ENCODE peak calls at places on chromosomes 1 and 21, in eight cellular contexts. One of them, this sample, is unnamed.

GRCh38 chr1:218250492-218250891 is 34.6 kb upstream of the RRP15 start:
- DNase-seq in left lung: no peak
- DNase-seq in omental fat pad: no peak
- DNase-seq in cardiac fibroblast: peak; percentile 32
- DNase-seq in B cell: no peak
- DNase-seq in brain microvascular endothelial cell: no peak
- DNase-seq in CD4-positive, alpha-beta T cell: no peak
- DNase-seq in heart right ventricle: no peak
- DNase-seq in this sample: no peak

GRCh38 chr1:951364-951763 is 7.7 kb downstream of the NOC2L start:
- DNase-seq in left lung: no peak
- DNase-seq in omental fat pad: no peak
- DNase-seq in cardiac fibroblast: no peak
- DNase-seq in B cell: no peak
- DNase-seq in brain microvascular endothelial cell: no peak
- DNase-seq in CD4-positive, alpha-beta T cell: no peak
- DNase-seq in heart right ventricle: no peak
- DNase-seq in this sample: no peak

GRCh38 chr1:109931189-109931672 is 20.6 kb downstream of the CSF1 start:
- DNase-seq in left lung: peak; percentile 77
- DNase-seq in omental fat pad: peak; percentile 25
- DNase-seq in cardiac fibroblast: peak; percentile 86
- DNase-seq in B cell: no peak
- DNase-seq in brain microvascular endothelial cell: peak; percentile 77
- DNase-seq in CD4-positive, alpha-beta T cell: no peak
- DNase-seq in heart right ventricle: peak; percentile 88
- DNase-seq in this sample: peak; percentile 81

GRCh38 chr1:159339517-159339916 is 37.4 kb downstream of the FCER1A start:
- DNase-seq in left lung: no peak
- DNase-seq in omental fat pad: no peak
- DNase-seq in cardiac fibroblast: peak; percentile 52
- DNase-seq in B cell: no peak
- DNase-seq in brain microvascular endothelial cell: no peak
- DNase-seq in CD4-positive, alpha-beta T cell: no peak
- DNase-seq in heart right ventricle: no peak
- DNase-seq in this sample: no peak

GRCh38 chr21:34705032-34705431 is 36.2 kb downstream of the CLIC6 start:
- DNase-seq in left lung: no peak
- DNase-seq in omental fat pad: no peak
- DNase-seq in cardiac fibroblast: no peak
- DNase-seq in B cell: no peak
- DNase-seq in brain microvascular endothelial cell: no peak
- DNase-seq in CD4-positive, alpha-beta T cell: no peak
- DNase-seq in heart right ventricle: no peak
- DNase-seq in this sample: no peak

GRCh38 chr1:186792870-186793581 is 35.7 kb upstream of the PLA2G4A start:
- DNase-seq in left lung: no peak
- DNase-seq in omental fat pad: no peak
- DNase-seq in cardiac fibroblast: peak; percentile 83
- DNase-seq in B cell: no peak
- DNase-seq in brain microvascular endothelial cell: peak; percentile 76
- DNase-seq in CD4-positive, alpha-beta T cell: no peak
- DNase-seq in heart right ventricle: no peak
- DNase-seq in this sample: no peak

GRCh38 chr1:106254748-106255147 is 801.7 kb upstream of the PRMT6 start:
- DNase-seq in left lung: no peak
- DNase-seq in omental fat pad: no peak
- DNase-seq in cardiac fibroblast: peak; percentile 1
- DNase-seq in B cell: no peak
- DNase-seq in brain microvascular endothelial cell: no peak
- DNase-seq in CD4-positive, alpha-beta T cell: no peak
- DNase-seq in heart right ventricle: no peak
- DNase-seq in this sample: no peak

GRCh38 chr1:171355727-171356126 is 41.7 kb downstream of the FMO4 start:
- DNase-seq in left lung: no peak
- DNase-seq in omental fat pad: no peak
- DNase-seq in cardiac fibroblast: no peak
- DNase-seq in B cell: no peak
- DNase-seq in brain microvascular endothelial cell: no peak
- DNase-seq in CD4-positive, alpha-beta T cell: no peak
- DNase-seq in heart right ventricle: no peak
- DNase-seq in this sample: no peak

GRCh38 chr1:87765686-87766085 is 437.0 kb downstream of the LMO4 start:
- DNase-seq in left lung: no peak
- DNase-seq in omental fat pad: no peak
- DNase-seq in cardiac fibroblast: peak; percentile 85
- DNase-seq in B cell: no peak
- DNase-seq in brain microvascular endothelial cell: no peak
- DNase-seq in CD4-positive, alpha-beta T cell: no peak
- DNase-seq in heart right ventricle: no peak
- DNase-seq in this sample: no peak

GRCh38 chr1:236841341-236841740 is 46.2 kb downstream of the MTR start:
- DNase-seq in left lung: no peak
- DNase-seq in omental fat pad: no peak
- DNase-seq in cardiac fibroblast: no peak
- DNase-seq in B cell: no peak
- DNase-seq in brain microvascular endothelial cell: no peak
- DNase-seq in CD4-positive, alpha-beta T cell: no peak
- DNase-seq in heart right ventricle: no peak
- DNase-seq in this sample: no peak

GRCh38 chr1:188386161-188386560 is 1557.4 kb downstream of the PLA2G4A start:
- DNase-seq in left lung: no peak
- DNase-seq in omental fat pad: no peak
- DNase-seq in cardiac fibroblast: no peak
- DNase-seq in B cell: no peak
- DNase-seq in brain microvascular endothelial cell: no peak
- DNase-seq in CD4-positive, alpha-beta T cell: no peak
- DNase-seq in heart right ventricle: no peak
- DNase-seq in this sample: no peak

GRCh38 chr1:172268237-172268636 is 152.2 kb upstream of the C1orf105 start:
- DNase-seq in left lung: no peak
- DNase-seq in omental fat pad: no peak
- DNase-seq in cardiac fibroblast: no peak
- DNase-seq in B cell: no peak
- DNase-seq in brain microvascular endothelial cell: no peak
- DNase-seq in CD4-positive, alpha-beta T cell: no peak
- DNase-seq in heart right ventricle: no peak
- DNase-seq in this sample: no peak

GRCh38 chr1:31932491-31933316 is 5.5 kb downstream of the PTP4A2 start:
- DNase-seq in left lung: no peak
- DNase-seq in omental fat pad: no peak
- DNase-seq in cardiac fibroblast: peak; percentile 43
- DNase-seq in B cell: no peak
- DNase-seq in brain microvascular endothelial cell: no peak
- DNase-seq in CD4-positive, alpha-beta T cell: no peak
- DNase-seq in heart right ventricle: no peak
- DNase-seq in this sample: no peak

GRCh38 chr1:115432061-115432460 is 94.0 kb upstream of the NGF start:
- DNase-seq in left lung: peak; percentile 49
- DNase-seq in omental fat pad: no peak
- DNase-seq in cardiac fibroblast: peak; percentile 56
- DNase-seq in B cell: no peak
- DNase-seq in brain microvascular endothelial cell: peak; percentile 27
- DNase-seq in CD4-positive, alpha-beta T cell: no peak
- DNase-seq in heart right ventricle: no peak
- DNase-seq in this sample: no peak

GRCh38 chr1:86913399-86913895 is 479 bp downstream of the SELENOF start:
- DNase-seq in left lung: no peak
- DNase-seq in omental fat pad: no peak
- DNase-seq in cardiac fibroblast: peak; percentile 57
- DNase-seq in B cell: peak; percentile 59
- DNase-seq in brain microvascular endothelial cell: peak; percentile 25
- DNase-seq in CD4-positive, alpha-beta T cell: peak; percentile 3
- DNase-seq in heart right ventricle: no peak
- DNase-seq in this sample: no peak

GRCh38 chr1:38559180-38559874 is 300.2 kb downstream of the RRAGC start:
- DNase-seq in left lung: peak; percentile 65
- DNase-seq in omental fat pad: no peak
- DNase-seq in cardiac fibroblast: no peak
- DNase-seq in B cell: peak; percentile 83
- DNase-seq in brain microvascular endothelial cell: no peak
- DNase-seq in CD4-positive, alpha-beta T cell: peak; percentile 75
- DNase-seq in heart right ventricle: no peak
- DNase-seq in this sample: no peak

GRCh38 chr1:108561731-108562326 is 1.9 kb downstream of the EEIG2 start:
- DNase-seq in left lung: peak; percentile 83
- DNase-seq in omental fat pad: no peak
- DNase-seq in cardiac fibroblast: peak; percentile 21
- DNase-seq in B cell: peak; percentile 89
- DNase-seq in brain microvascular endothelial cell: no peak
- DNase-seq in CD4-positive, alpha-beta T cell: peak; percentile 80
- DNase-seq in heart right ventricle: peak; percentile 52
- DNase-seq in this sample: peak; percentile 68

GRCh38 chr1:108661030-108661609 is at the start of gene HENMT1:
- DNase-seq in left lung: peak; percentile 71
- DNase-seq in omental fat pad: no peak
- DNase-seq in cardiac fibroblast: peak; percentile 74
- DNase-seq in B cell: peak; percentile 87
- DNase-seq in brain microvascular endothelial cell: peak; percentile 48
- DNase-seq in CD4-positive, alpha-beta T cell: peak; percentile 73
- DNase-seq in heart right ventricle: peak; percentile 66
- DNase-seq in this sample: peak; percentile 77

GRCh38 chr1:7366286-7366954 is 404.7 kb upstream of the VAMP3 start:
- DNase-seq in left lung: no peak
- DNase-seq in omental fat pad: no peak
- DNase-seq in cardiac fibroblast: no peak
- DNase-seq in B cell: no peak
- DNase-seq in brain microvascular endothelial cell: no peak
- DNase-seq in CD4-positive, alpha-beta T cell: no peak
- DNase-seq in heart right ventricle: peak; percentile 66
- DNase-seq in this sample: no peak

GRCh38 chr1:199313444-199313843 is 674.6 kb downstream of the PTPRC start:
- DNase-seq in left lung: no peak
- DNase-seq in omental fat pad: no peak
- DNase-seq in cardiac fibroblast: no peak
- DNase-seq in B cell: no peak
- DNase-seq in brain microvascular endothelial cell: no peak
- DNase-seq in CD4-positive, alpha-beta T cell: no peak
- DNase-seq in heart right ventricle: no peak
- DNase-seq in this sample: no peak
- TF ChIP-seq CTCF in left lung: no peak
- TF ChIP-seq CTCF in omental fat pad: no peak
- TF ChIP-seq CTCF in cardiac fibroblast: no peak
- TF ChIP-seq CTCF in B cell: no peak
- TF ChIP-seq CTCF in brain microvascular endothelial cell: no peak
- TF ChIP-seq CTCF in CD4-positive, alpha-beta T cell: no peak
- TF ChIP-seq CTCF in heart right ventricle: no peak
- TF ChIP-seq CTCF in this sample: no peak

GRCh38 chr1:154351363-154352068 is 26.2 kb downstream of the ATP8B2 start:
- DNase-seq in left lung: no peak
- DNase-seq in omental fat pad: no peak
- DNase-seq in cardiac fibroblast: no peak
- DNase-seq in B cell: no peak
- DNase-seq in brain microvascular endothelial cell: no peak
- DNase-seq in CD4-positive, alpha-beta T cell: no peak
- DNase-seq in heart right ventricle: no peak
- DNase-seq in this sample: no peak

GRCh38 chr1:154352245-154352580 is 26.9 kb downstream of the ATP8B2 start:
- DNase-seq in left lung: no peak
- DNase-seq in omental fat pad: no peak
- DNase-seq in cardiac fibroblast: no peak
- DNase-seq in B cell: no peak
- DNase-seq in brain microvascular endothelial cell: no peak
- DNase-seq in CD4-positive, alpha-beta T cell: no peak
- DNase-seq in heart right ventricle: no peak
- DNase-seq in this sample: no peak

GRCh38 chr1:154353460-154353904 is 28.2 kb downstream of the ATP8B2 start:
- DNase-seq in left lung: no peak
- DNase-seq in omental fat pad: no peak
- DNase-seq in cardiac fibroblast: peak; percentile 71
- DNase-seq in B cell: no peak
- DNase-seq in brain microvascular endothelial cell: peak; percentile 27
- DNase-seq in CD4-positive, alpha-beta T cell: no peak
- DNase-seq in heart right ventricle: no peak
- DNase-seq in this sample: no peak

GRCh38 chr1:154353966-154354365 is 28.6 kb downstream of the ATP8B2 start:
- DNase-seq in left lung: no peak
- DNase-seq in omental fat pad: no peak
- DNase-seq in cardiac fibroblast: no peak
- DNase-seq in B cell: no peak
- DNase-seq in brain microvascular endothelial cell: no peak
- DNase-seq in CD4-positive, alpha-beta T cell: no peak
- DNase-seq in heart right ventricle: no peak
- DNase-seq in this sample: no peak

GRCh38 chr1:154352581-154353459 is 27.5 kb downstream of the ATP8B2 start:
- DNase-seq in left lung: peak; percentile 71
- DNase-seq in omental fat pad: no peak
- DNase-seq in cardiac fibroblast: peak; percentile 30
- DNase-seq in B cell: peak; percentile 29
- DNase-seq in brain microvascular endothelial cell: no peak
- DNase-seq in CD4-positive, alpha-beta T cell: peak; percentile 22
- DNase-seq in heart right ventricle: peak; percentile 53
- DNase-seq in this sample: peak; percentile 80
- TF ChIP-seq CTCF in left lung: no peak
- TF ChIP-seq CTCF in omental fat pad: no peak
- TF ChIP-seq CTCF in cardiac fibroblast: no peak
- TF ChIP-seq CTCF in B cell: no peak
- TF ChIP-seq CTCF in brain microvascular endothelial cell: peak; percentile 8
- TF ChIP-seq CTCF in CD4-positive, alpha-beta T cell: peak; percentile 10
- TF ChIP-seq CTCF in heart right ventricle: no peak
- TF ChIP-seq CTCF in this sample: no peak

DNA sequence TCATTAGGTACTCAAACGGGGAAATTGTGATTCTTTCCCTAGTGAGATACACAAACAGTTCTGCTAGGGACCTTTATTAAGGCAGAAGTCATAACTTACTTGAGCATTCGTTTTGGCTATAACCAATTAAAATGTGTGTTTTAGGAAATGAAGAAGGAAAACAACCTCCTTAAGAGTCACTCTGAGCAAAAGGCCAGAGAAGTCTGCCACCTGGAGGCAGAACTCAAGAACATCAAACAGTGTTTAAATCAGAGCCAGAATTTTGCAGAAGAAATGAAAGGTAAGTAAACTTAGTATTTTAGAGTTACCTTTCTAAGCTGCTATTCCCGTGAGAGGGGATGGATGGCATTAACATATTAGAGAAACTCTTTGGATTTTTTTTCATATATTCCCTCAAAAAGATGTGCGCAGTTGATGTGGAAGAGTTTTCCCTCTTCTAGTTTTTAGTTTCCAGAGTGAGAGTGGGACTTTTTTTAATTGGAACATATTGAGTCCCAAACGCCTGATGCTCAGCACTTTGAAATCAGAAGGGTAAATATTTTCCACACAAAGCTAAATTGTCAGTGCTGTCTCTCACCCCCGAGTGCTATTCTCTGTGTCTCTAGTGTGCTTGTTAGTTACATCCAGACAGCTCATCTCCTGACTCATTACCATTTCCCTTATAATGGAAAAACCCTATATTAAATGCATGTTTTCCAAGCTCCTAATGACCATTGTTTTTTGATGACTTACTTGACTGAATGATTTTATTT is 34.9 kb downstream of the CENPF start:
- DNase-seq in left lung: no peak
- DNase-seq in omental fat pad: no peak
- DNase-seq in cardiac fibroblast: peak; percentile 79
- DNase-seq in B cell: peak; percentile 31
- DNase-seq in brain microvascular endothelial cell: peak; percentile 20
- DNase-seq in CD4-positive, alpha-beta T cell: no peak
- DNase-seq in heart right ventricle: no peak
- DNase-seq in this sample: no peak
- TF ChIP-seq CTCF in left lung: peak; percentile 76
- TF ChIP-seq CTCF in omental fat pad: no peak
- TF ChIP-seq CTCF in cardiac fibroblast: peak; percentile 82
- TF ChIP-seq CTCF in B cell: peak; percentile 73
- TF ChIP-seq CTCF in brain microvascular endothelial cell: peak; percentile 83
- TF ChIP-seq CTCF in CD4-positive, alpha-beta T cell: peak; percentile 75
- TF ChIP-seq CTCF in heart right ventricle: peak; percentile 63
- TF ChIP-seq CTCF in this sample: peak; percentile 82

GRCh38 chr1:46130144-46130543 is 2.3 kb downstream of the PIK3R3 start:
- DNase-seq in left lung: no peak
- DNase-seq in omental fat pad: no peak
- DNase-seq in cardiac fibroblast: no peak
- DNase-seq in B cell: no peak
- DNase-seq in brain microvascular endothelial cell: no peak
- DNase-seq in CD4-positive, alpha-beta T cell: no peak
- DNase-seq in heart right ventricle: no peak
- DNase-seq in this sample: no peak
- TF ChIP-seq CTCF in left lung: no peak
- TF ChIP-seq CTCF in omental fat pad: no peak
- TF ChIP-seq CTCF in cardiac fibroblast: no peak
- TF ChIP-seq CTCF in B cell: no peak
- TF ChIP-seq CTCF in brain microvascular endothelial cell: no peak
- TF ChIP-seq CTCF in CD4-positive, alpha-beta T cell: no peak
- TF ChIP-seq CTCF in heart right ventricle: no peak
- TF ChIP-seq CTCF in this sample: peak; percentile 47

This sample was measured in type B pancreatic cell.